ENCODE peak calls at places on chromosomes 5 and 9, in nine cellular contexts. F, Z, U, X, R, W, A, Y and E are unnamed samples.

GRCh38 chr5:150778517-150779396 is at the start of gene SMIM3:
- DNase-seq in F (peak; percentile 44), Z (peak; percentile 72), U (peak; percentile 89), X (peak; percentile 94), R (peak; percentile 88), W (peak; percentile 69), A (peak; percentile 54), Y (peak; percentile 92), E (no peak)

GRCh38 chr9:85569988-85570387 is 171.8 kb downstream of the AGTPBP1 start:
- DNase-seq in F (peak; percentile 55), Z (peak; percentile 10), U (no peak), X (no peak), R (no peak), W (no peak), A (peak; percentile 66), Y (no peak), E (no peak)

GRCh38 chr9:82722556-82722955 is 340.4 kb downstream of the RASEF start:
- DNase-seq in F (no peak), Z (peak; percentile 16), U (no peak), X (no peak), R (no peak), W (no peak), A (peak; percentile 16), Y (no peak), E (no peak)

GRCh38 chr9:126705767-126706697 is 92.3 kb downstream of the LMX1B start:
- DNase-seq in F (peak; percentile 35), Z (peak; percentile 59), U (peak; percentile 64), X (peak; percentile 72), R (peak; percentile 77), W (peak; percentile 66), A (no peak), Y (peak; percentile 74), E (no peak)

GRCh38 chr5:103601314-103601713 is 38.7 kb upstream of the NUDT12 start:
- DNase-seq in F (no peak), Z (no peak), U (no peak), X (no peak), R (no peak), W (no peak), A (no peak), Y (no peak), E (no peak)

GRCh38 chr5:143198332-143198731 is 205.2 kb downstream of the NR3C1 start:
- DNase-seq in F (no peak), Z (no peak), U (no peak), X (no peak), R (no peak), W (no peak), A (no peak), Y (no peak), E (no peak)

GRCh38 chr5:138032028-138032571 is 779 bp downstream of the FAM13B start:
- DNase-seq in F (peak; percentile 5), Z (peak; percentile 25), U (peak; percentile 70), X (peak; percentile 79), R (peak; percentile 83), W (no peak), A (peak; percentile 41), Y (no peak), E (no peak)

GRCh38 chr5:143890475-143890874 is 78.5 kb downstream of the HMHB1 start:
- DNase-seq in F (no peak), Z (no peak), U (no peak), X (no peak), R (no peak), W (peak; percentile 25), A (no peak), Y (no peak), E (no peak)

GRCh38 chr5:10452768-10453331 is 11.2 kb downstream of the ROPN1L start:
- DNase-seq in F (peak; percentile 74), Z (peak; percentile 98), U (no peak), X (no peak), R (no peak), W (peak; percentile 56), A (peak; percentile 84), Y (no peak), E (peak; percentile 65)

GRCh38 chr5:150573867-150574817 is 66.2 kb downstream of the NDST1 start:
- DNase-seq in F (no peak), Z (no peak), U (no peak), X (peak; percentile 39), R (no peak), W (no peak), A (no peak), Y (no peak), E (no peak)

GRCh38 chr5:59236448-59236847 is 653.6 kb downstream of the RAB3C start:
- DNase-seq in F (peak; percentile 32), Z (no peak), U (no peak), X (peak; percentile 64), R (no peak), W (no peak), A (no peak), Y (no peak), E (no peak)

GRCh38 chr5:135895474-135896006 is at the start of gene IL9:
- DNase-seq in F (no peak), Z (peak; percentile 9), U (no peak), X (no peak), R (no peak), W (no peak), A (no peak), Y (no peak), E (no peak)

GRCh38 chr9:133634024-133634691 is 2.0 kb upstream of the DBH start:
- DNase-seq in F (no peak), Z (no peak), U (no peak), X (no peak), R (no peak), W (no peak), A (no peak), Y (peak; percentile 49), E (no peak)

GRCh38 chr5:147737921-147738320 is 44.6 kb downstream of the JAKMIP2 start:
- DNase-seq in F (no peak), Z (no peak), U (no peak), X (no peak), R (no peak), W (no peak), A (no peak), Y (no peak), E (no peak)

GRCh38 chr5:121668635-121669034 is 183.0 kb upstream of the FTMT start:
- DNase-seq in F (peak; percentile 5), Z (peak; percentile 47), U (no peak), X (no peak), R (no peak), W (no peak), A (peak; percentile 69), Y (no peak), E (no peak)

GRCh38 chr5:6106756-6107155 is 271.6 kb downstream of the MED10 start:
- DNase-seq in F (no peak), Z (peak; percentile 44), U (no peak), X (no peak), R (no peak), W (no peak), A (no peak), Y (no peak), E (no peak)

DNA sequence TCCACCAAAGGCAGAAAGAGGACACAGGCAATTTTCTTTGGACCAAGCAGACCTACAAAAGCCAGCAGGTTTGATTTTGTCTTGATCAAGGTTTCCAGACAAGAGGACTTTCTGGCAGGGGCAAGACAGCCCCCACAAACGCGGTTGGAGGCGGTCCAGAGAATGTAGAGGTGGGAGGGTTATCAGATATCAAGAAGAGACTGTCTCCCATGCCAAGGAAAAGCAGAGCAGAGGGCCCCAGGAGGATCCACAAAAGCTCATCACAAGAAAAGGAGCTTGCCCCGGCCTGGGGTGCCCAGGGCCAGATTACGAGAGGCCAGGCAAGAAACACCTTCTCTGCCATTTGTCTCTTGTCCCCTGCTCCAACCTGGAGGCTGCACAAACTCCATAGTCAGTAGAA is 538.9 kb downstream of the BNC2 start:
- DNase-seq in F (no peak), Z (no peak), U (no peak), X (peak; percentile 47), R (no peak), W (no peak), A (no peak), Y (no peak), E (no peak)
- TF ChIP-seq CTCF in F (no peak), Z (no peak), U (no peak), X (no peak), R (no peak), W (no peak), A (no peak), Y (no peak), E (no peak)

DNA sequence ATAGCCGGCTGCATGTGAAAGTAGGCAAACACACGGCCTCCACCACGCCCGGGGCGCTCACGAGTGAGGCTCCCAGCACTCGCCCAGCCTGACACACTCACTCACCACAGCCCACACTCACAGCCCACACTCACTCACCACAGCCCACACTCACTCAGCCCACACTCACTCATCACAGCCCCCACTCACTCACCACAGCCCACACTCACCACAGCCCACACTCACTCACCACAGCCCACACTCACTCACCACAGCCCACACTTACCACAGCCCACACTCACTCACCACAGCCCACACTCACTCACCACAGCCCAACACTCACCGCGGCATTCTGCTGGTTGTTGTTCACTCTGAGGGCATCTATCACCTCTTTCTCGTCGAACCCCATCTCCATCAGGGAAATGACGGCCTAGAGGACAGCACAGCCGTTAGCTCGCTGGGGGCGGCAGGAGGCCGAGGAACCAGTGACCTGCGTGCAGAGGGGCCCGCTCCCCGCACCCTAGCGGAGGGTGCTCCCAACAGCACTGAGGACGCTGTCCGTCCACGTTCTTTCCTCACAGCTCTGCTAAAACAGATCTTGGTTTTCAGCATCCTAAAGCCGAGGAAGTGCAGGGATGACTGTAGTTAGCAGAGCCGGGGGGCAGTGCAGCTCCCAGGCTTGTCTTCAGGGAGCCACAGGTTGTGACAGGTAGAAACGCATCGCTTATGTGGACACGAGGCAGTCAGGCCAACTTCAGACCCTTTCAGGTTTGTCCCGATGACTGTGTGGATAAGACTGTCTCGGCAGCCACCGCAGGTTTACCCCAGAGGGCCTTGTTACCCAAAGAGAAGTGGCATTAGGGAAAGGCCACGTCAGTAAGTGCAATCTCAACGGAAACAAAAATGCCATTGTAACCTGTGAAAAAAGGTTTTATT is 21.6 kb downstream of the UBAC1 start:
- DNase-seq in F (no peak), Z (no peak), U (no peak), X (no peak), R (no peak), W (no peak), A (no peak), Y (peak; percentile 41), E (no peak)
- H3K4me3 ChIP-seq in F (no peak overlapping the region), Z (no peak overlapping the region), U (no peak overlapping the region), X (no peak overlapping the region), R (no peak overlapping the region), W (no peak overlapping the region), A (no peak overlapping the region), Y (no peak overlapping the region), E (no peak overlapping the region)

DNA sequence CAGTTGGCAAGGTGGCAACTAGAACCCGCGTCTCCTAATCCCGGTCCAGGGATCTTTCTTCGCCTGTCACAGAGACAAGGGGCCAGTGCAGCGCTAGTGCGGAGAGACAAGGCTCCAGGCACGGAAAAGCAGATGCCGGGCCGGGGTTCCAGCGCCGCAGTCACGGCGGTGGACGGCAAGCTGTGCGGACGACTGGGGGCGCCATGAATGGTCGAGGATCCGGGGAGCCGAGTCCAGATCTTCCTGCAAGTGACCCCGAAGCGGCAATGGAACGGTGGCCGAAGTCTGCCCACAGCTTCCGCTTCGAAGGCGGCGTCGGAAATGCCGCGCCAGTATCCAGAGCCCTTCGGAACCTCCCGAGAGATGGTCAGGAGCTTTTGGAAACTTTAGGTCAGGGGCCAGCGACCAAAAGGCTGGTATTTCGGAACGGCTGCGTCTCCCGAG is 625 bp upstream of the FAF2 start:
- DNase-seq in F (no peak), Z (peak; percentile 17), U (no peak), X (no peak), R (no peak), W (no peak), A (no peak), Y (peak; percentile 84), E (no peak)
- TF ChIP-seq CTCF in F (no peak), Z (no peak), U (no peak), X (no peak), R (no peak), W (no peak), A (no peak), Y (no peak), E (peak; percentile 9)

GRCh38 chr9:69542942-69543704 is 129.0 kb downstream of the APBA1 start:
- DNase-seq in F (no peak), Z (no peak), U (peak; percentile 31), X (no peak), R (no peak), W (no peak), A (no peak), Y (no peak), E (no peak)
- H3K4me3 ChIP-seq in F (no peak overlapping the region), Z (no peak overlapping the region), U (no peak overlapping the region), X (no peak overlapping the region), R (no peak overlapping the region), W (no peak overlapping the region), A (no peak overlapping the region), Y (no peak overlapping the region), E (no peak overlapping the region)